ENCODE peak calls at places on chromosomes 3 and 15, in eight cellular contexts. V is left lung, R is upper lobe of right lung, U is foreskin fibroblast, D is cardiac muscle cell, K is MM.1S, H is left ventricle myocardium inferior, S is AG09309. Z is an unnamed sample.

GRCh38 chr3:35648347-35648746 is 9.0 kb downstream of the ARPP21 start:
- DNase-seq in V (no peak), R (no peak), U (peak), D (no peak), K (no peak), H (no peak), S (no peak), Z (no peak)

GRCh38 chr3:148873928-148874326 is 8.8 kb downstream of the CPA3 start:
- DNase-seq in V (no peak), R (no peak), U (peak), D (no peak), K (no peak), H (no peak), S (no peak), Z (no peak)

GRCh38 chr3:144521131-144521530 is 549.5 kb downstream of the DIPK2A start:
- DNase-seq in V (no peak), R (no peak), U (no peak), D (no peak), K (peak), H (no peak), S (no peak), Z (no peak)

GRCh38 chr3:155870945-155871745 is 695 bp downstream of the GMPS start:
- DNase-seq in V (peak), R (peak), U (peak), D (peak), K (peak), H (peak), S (no peak), Z (peak)

GRCh38 chr3:43707998-43708397 is 17.3 kb downstream of the ABHD5 start:
- DNase-seq in V (no peak), R (no peak), U (peak), D (no peak), K (no peak), H (no peak), S (peak), Z (no peak)

GRCh38 chr15:52499506-52499905 is 29.2 kb downstream of the MYO5A start:
- DNase-seq in V (no peak), R (no peak), U (no peak), D (no peak), K (no peak), H (no peak), S (no peak), Z (no peak)

GRCh38 chr3:81565066-81565465 is 196.4 kb downstream of the GBE1 start:
- DNase-seq in V (no peak), R (no peak), U (no peak), D (no peak), K (no peak), H (no peak), S (no peak), Z (no peak)

GRCh38 chr3:173894-174293 is 22.7 kb upstream of the CHL1 start:
- DNase-seq in V (no peak), R (no peak), U (no peak), D (no peak), K (peak), H (no peak), S (no peak), Z (peak)

GRCh38 chr15:62495670-62496328 is 330.7 kb upstream of the C2CD4B start:
- DNase-seq in V (peak), R (no peak), U (peak), D (no peak), K (no peak), H (peak), S (peak), Z (no peak)

GRCh38 chr3:169836058-169836941 is 23.6 kb upstream of the LRRC34 start:
- DNase-seq in V (no peak), R (no peak), U (peak), D (no peak), K (no peak), H (no peak), S (no peak), Z (peak)

GRCh38 chr15:89299896-89300295 is 34.7 kb downstream of the POLG start:
- DNase-seq in V (no peak), R (no peak), U (peak), D (peak), K (no peak), H (no peak), S (peak), Z (no peak)

DNA sequence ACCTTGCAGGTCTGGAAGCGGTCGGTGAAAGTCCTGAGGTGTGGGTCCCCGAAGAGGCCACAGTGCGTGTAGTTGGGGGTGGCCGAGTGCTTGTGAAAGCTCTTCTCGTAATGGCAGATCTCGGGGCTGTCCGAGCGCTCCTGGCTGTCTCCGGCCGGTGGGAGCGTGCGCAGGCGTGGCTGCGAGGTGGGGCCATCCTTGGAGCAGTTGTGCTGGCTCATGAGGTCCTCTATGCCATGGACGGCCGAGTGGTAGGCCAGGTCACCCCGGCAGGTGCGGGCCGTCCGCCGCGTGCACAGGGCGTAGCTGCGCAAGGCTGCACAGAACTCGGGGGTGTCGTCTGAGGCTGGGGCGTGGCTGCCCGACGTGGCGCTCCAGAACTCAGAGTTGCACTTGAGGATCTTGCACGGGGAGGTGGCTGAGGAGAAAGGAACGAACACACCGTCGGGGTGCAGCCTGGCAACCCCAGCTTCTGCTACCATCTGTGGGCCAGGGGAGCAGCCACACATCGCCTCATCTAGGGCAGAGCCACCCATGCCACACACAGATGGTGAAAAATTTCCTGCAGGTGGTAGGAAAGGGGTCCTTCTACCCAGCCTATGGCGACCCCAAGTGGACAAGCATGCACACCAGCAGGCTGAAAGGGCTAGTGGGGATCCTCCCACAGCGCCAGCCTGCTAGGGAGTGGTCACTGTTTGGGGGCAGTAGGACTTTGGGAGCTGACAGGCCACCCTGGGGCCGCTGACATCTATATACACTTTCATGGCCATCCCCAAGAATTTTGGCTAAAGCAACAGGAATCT is 36.7 kb downstream of the RGMA start:
- DNase-seq in V (no peak), R (no peak), U (no peak), D (no peak), K (no peak), H (no peak), S (no peak), Z (no peak)
- TF ChIP-seq CTCF in V (no peak), R (no peak), U (no peak), D (no peak), K (no peak), H (no peak), S (peak), Z (peak)

DNA sequence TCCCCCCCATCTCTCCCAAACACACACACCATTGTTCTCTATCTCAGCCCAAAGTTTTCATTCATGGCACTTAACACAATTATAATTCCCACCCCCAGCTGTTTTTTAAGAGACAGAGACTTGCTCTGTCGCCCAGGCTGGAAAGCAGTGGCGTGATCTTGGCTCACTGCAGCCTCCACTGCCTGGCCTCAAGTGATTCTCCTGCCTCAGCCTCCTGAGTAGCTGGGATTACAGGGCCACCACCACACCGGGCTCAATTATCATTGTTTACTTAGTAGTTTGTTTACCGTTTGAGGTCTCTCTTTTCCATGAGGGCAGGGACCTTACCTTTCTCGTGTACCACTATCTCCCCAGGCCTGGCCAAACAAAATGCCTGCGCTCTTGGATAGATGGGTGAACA is 79.8 kb upstream of the RAD18 start:
- DNase-seq in V (no peak), R (no peak), U (no peak), D (no peak), K (no peak), H (no peak), S (no peak), Z (no peak)
- TF ChIP-seq CTCF in V (no peak), R (no peak), U (no peak), D (no peak), K (no peak), H (no peak), S (no peak), Z (no peak)

GRCh38 chr15:84783493-84784251 is 33.5 kb upstream of the ALPK3 start:
- DNase-seq in V (no peak), R (no peak), U (no peak), D (no peak), K (no peak), H (no peak), S (no peak), Z (no peak)
- TF ChIP-seq CTCF in V (no peak), R (no peak), U (no peak), D (no peak), K (no peak), H (no peak), S (no peak), Z (no peak)

GRCh38 chr3:138356666-138357409 is 8.5 kb downstream of the MRAS start:
- DNase-seq in V (no peak), R (no peak), U (no peak), D (no peak), K (no peak), H (no peak), S (no peak), Z (no peak)
- TF ChIP-seq CTCF in V (no peak), R (no peak), U (no peak), D (no peak), K (no peak), H (no peak), S (no peak), Z (no peak)

GRCh38 chr3:86771741-86772512 is 219.0 kb downstream of the VGLL3 start:
- DNase-seq in V (no peak), R (no peak), U (no peak), D (no peak), K (no peak), H (no peak), S (no peak), Z (peak)

GRCh38 chr3:86772699-86773098 is 218.2 kb downstream of the VGLL3 start:
- DNase-seq in V (no peak), R (no peak), U (no peak), D (no peak), K (no peak), H (no peak), S (no peak), Z (no peak)

GRCh38 chr3:86774082-86774691 is 216.8 kb downstream of the VGLL3 start:
- DNase-seq in V (no peak), R (no peak), U (peak), D (peak), K (peak), H (no peak), S (no peak), Z (peak)
- TF ChIP-seq CTCF in V (peak), R (peak), U (peak), D (peak), K (peak), H (peak), S (peak), Z (peak)